ENCODE peak calls at places on chromosomes 4 and X, in four cellular contexts. T, N, G and U are unnamed samples.

GRCh38 chr4:112765317-112765989 is 128.5 kb downstream of the LARP7 start:
- DNase-seq in T (peak), N (no peak), G (peak), U (no peak)

GRCh38 chrX:139945075-139945474 is 12.2 kb upstream of the ATP11C start:
- DNase-seq in T (no peak), N (no peak), G (no peak), U (no peak)

GRCh38 chr4:141675384-141675783 is 39.0 kb downstream of the IL15 start:
- DNase-seq in T (no peak), N (no peak), G (no peak), U (no peak)

GRCh38 chr4:83862471-83862870 is 326.6 kb downstream of the GPAT3 start:
- DNase-seq in T (no peak), N (no peak), G (no peak), U (no peak)

GRCh38 chr4:75769044-75769443 is 44.7 kb downstream of the USO1 start:
- DNase-seq in T (no peak), N (no peak), G (no peak), U (no peak)

GRCh38 chr4:47531241-47531953 is 46.3 kb downstream of the ATP10D start:
- DNase-seq in T (no peak), N (peak), G (peak), U (peak)

GRCh38 chrX:21255207-21255606 is 119.0 kb upstream of the CNKSR2 start:
- DNase-seq in T (no peak), N (no peak), G (no peak), U (no peak)

GRCh38 chrX:147945286-147945685 is 33.6 kb downstream of the FMR1 start:
- DNase-seq in T (no peak), N (no peak), G (no peak), U (no peak)

GRCh38 chr4:42786350-42787070 is 106.0 kb upstream of the GRXCR1 start:
- DNase-seq in T (no peak), N (no peak), G (no peak), U (no peak)